ENCODE peak calls at places on chromosomes 13 and 19, in four cellular contexts. A is brain microvascular endothelial cell, H is fibroblast of gingiva, P is iris pigment epithelial cell. R is an unnamed sample.

GRCh38 chr13:42544246-42544915 is 29.6 kb upstream of the TNFSF11 start:
- DNase-seq in P (peak; percentile 16), H (peak; percentile 48), A (no peak), R (no peak)

GRCh38 chr19:10335149-10336053 is 2.1 kb upstream of the RAVER1 start:
- DNase-seq in H (no peak), P (no peak), A (no peak), R (no peak)

GRCh38 chr19:21202865-21203494 is 61.1 kb downstream of the ZNF431 start:
- DNase-seq in P (peak; percentile 62), H (no peak), A (no peak), R (peak; percentile 3)

GRCh38 chr13:45873491-45874360 is 22.2 kb upstream of the SIAH3 start:
- DNase-seq in P (peak; percentile 11), A (no peak), H (no peak), R (no peak)

GRCh38 chr19:30117636-30118145 is 175.7 kb downstream of the URI1 start:
- DNase-seq in A (no peak), P (no peak), H (no peak), R (no peak)

GRCh38 chr13:70795484-70795883 is 687.2 kb upstream of the KLHL1 start:
- DNase-seq in H (peak; percentile 9), P (no peak), A (no peak), R (no peak)

GRCh38 chr19:3699071-3699740 is 1.1 kb downstream of the PIP5K1C start:
- DNase-seq in A (no peak), P (peak; percentile 41), H (peak; percentile 83), R (no peak)

GRCh38 chr13:98923641-98924397 is 54.0 kb downstream of the DOCK9 start:
- DNase-seq in A (no peak), P (no peak), H (peak; percentile 34), R (no peak)

GRCh38 chr13:45411631-45412030 is 6.5 kb downstream of the SLC25A30 start:
- DNase-seq in H (no peak), P (no peak), A (no peak), R (no peak)

GRCh38 chr19:16417660-16418596 is 53.8 kb downstream of the EPS15L1 start:
- DNase-seq in H (peak; percentile 34), A (peak; percentile 35), P (peak; percentile 47), R (peak; percentile 46)

GRCh38 chr13:55394470-55394869 is 1746.2 kb upstream of the PRR20A start:
- DNase-seq in P (no peak), H (no peak), A (no peak), R (no peak)

GRCh38 chr19:15330801-15331418 is 1.4 kb downstream of the BRD4 start:
- DNase-seq in H (peak; percentile 40), A (peak; percentile 69), P (peak; percentile 92), R (no peak)

GRCh38 chr13:76667551-76667950 is 218.7 kb downstream of the KCTD12 start:
- DNase-seq in H (peak; percentile 74), A (peak; percentile 61), P (peak; percentile 83), R (no peak)

GRCh38 chr19:8473652-8474476 is 28.6 kb downstream of the PRAM1 start:
- DNase-seq in H (no peak), P (no peak), A (no peak), R (no peak)

GRCh38 chr13:98585946-98586345 is 9.0 kb upstream of the STK24 start:
- DNase-seq in H (no peak), A (no peak), P (no peak), R (no peak)

GRCh38 chr19:9431475-9431874 is 3.9 kb downstream of the ZNF266 start:
- DNase-seq in H (no peak), P (peak; percentile 51), A (peak; percentile 50), R (peak; percentile 29)

GRCh38 chr19:49536921-49537462 is 9.2 kb downstream of the RCN3 start:
- DNase-seq in A (no peak), P (no peak), H (no peak), R (no peak)